ENCODE peak calls at places on chromosome 1, in nine cellular contexts. T is glutamatergic neuron; G is NCI-H2081; X is stromal cell of bone marrow; E is nucleus accumbens; I is ACHN; R is NCI-H1092; D is stimulated activated CD4-positive, alpha-beta T cell treated with anti-CD3 and anti-CD28 coated beads, Interleukin-12 subunit alpha, Interleukin-12 subunit beta, amount 100 ng/mL, for 4 hours; M is GM20000. P is an unnamed sample.

GRCh38 chr1:200252526-200252925 is 157.3 kb downstream of the ZNF281 start:
- DNase-seq in X (no peak), R (no peak), M (no peak), I (no peak), T (no peak), E (no peak), D (no peak), G (no peak), P (no peak)

GRCh38 chr1:151832318-151832984 is 849 bp upstream of the RORC start:
- DNase-seq in R (peak), M (no peak), I (no peak), E (no peak), T (no peak), G (peak), D (no peak), X (peak), P (no peak)

GRCh38 chr1:33364578-33364945 is 43.7 kb upstream of the A3GALT2 start:
- DNase-seq in I (no peak), T (peak), G (no peak), D (no peak), R (no peak), E (no peak), M (no peak), X (no peak), P (no peak)

GRCh38 chr1:14443164-14443787 is 155.2 kb upstream of the KAZN start:
- DNase-seq in T (no peak), M (no peak), X (no peak), R (no peak), I (no peak), E (no peak), G (no peak), D (no peak), P (no peak)

GRCh38 chr1:22317231-22317919 is 134.3 kb upstream of the ZBTB40 start:
- DNase-seq in R (no peak), G (peak), T (peak), I (peak), E (no peak), D (no peak), M (peak), X (no peak), P (no peak)

GRCh38 chr1:33618636-33619035 is 146.2 kb downstream of the ZSCAN20 start:
- DNase-seq in E (no peak), D (no peak), X (no peak), M (no peak), G (no peak), T (no peak), I (no peak), R (no peak), P (no peak)

GRCh38 chr1:207565546-207566468 is 69.8 kb downstream of the CR1 start:
- DNase-seq in T (peak), G (peak), I (peak), M (no peak), X (peak), R (no peak), E (no peak), D (no peak), P (no peak)

GRCh38 chr1:83516369-83516768 is 482.6 kb downstream of the TTLL7 start:
- DNase-seq in E (no peak), R (no peak), D (no peak), X (peak), I (no peak), T (no peak), M (no peak), G (no peak), P (no peak)

GRCh38 chr1:36222481-36223372 is 1.5 kb upstream of the THRAP3 start:
- DNase-seq in E (no peak), G (no peak), M (no peak), I (peak), R (no peak), D (no peak), X (no peak), T (no peak), P (no peak)

GRCh38 chr1:87274851-87275250 is 53.8 kb upstream of the LMO4 start:
- DNase-seq in M (no peak), X (no peak), D (no peak), I (no peak), T (no peak), G (no peak), E (no peak), R (no peak), P (no peak)

GRCh38 chr1:94044290-94044790 is 76.6 kb downstream of the ABCA4 start:
- DNase-seq in E (no peak), M (no peak), D (no peak), R (no peak), I (no peak), G (no peak), X (no peak), T (peak), P (no peak)

GRCh38 chr1:59169703-59170102 is 127.2 kb upstream of the FGGY start:
- DNase-seq in R (no peak), X (no peak), G (no peak), E (no peak), I (no peak), M (no peak), D (no peak), T (no peak), P (no peak)

GRCh38 chr1:170150921-170151320 is 5.2 kb downstream of the NTMT2 start:
- DNase-seq in M (no peak), R (no peak), G (no peak), X (no peak), E (no peak), D (no peak), T (no peak), I (no peak), P (no peak)

GRCh38 chr1:246267896-246268295 is 239.2 kb downstream of the SMYD3 start:
- DNase-seq in R (no peak), X (no peak), T (no peak), E (no peak), D (no peak), G (no peak), M (no peak), I (no peak), P (no peak)

GRCh38 chr1:21468597-21468996 is 28.7 kb downstream of the NBPF3 start:
- DNase-seq in T (peak), I (no peak), R (no peak), M (no peak), D (peak), X (peak), G (no peak), E (no peak), P (no peak)

GRCh38 chr1:183291802-183292515 is 105.9 kb downstream of the LAMC2 start:
- DNase-seq in D (no peak), G (no peak), T (no peak), M (no peak), R (no peak), E (no peak), I (no peak), X (peak), P (no peak)

GRCh38 chr1:209611771-209612570 is 28.5 kb downstream of the CAMK1G start:
- DNase-seq in E (no peak), I (no peak), D (no peak), X (no peak), T (no peak), M (no peak), G (no peak), R (no peak), P (no peak)

GRCh38 chr1:9193226-9193625 is 41.3 kb upstream of the H6PD start:
- DNase-seq in I (no peak), R (no peak), G (no peak), D (no peak), X (no peak), M (no peak), E (no peak), T (no peak), P (no peak)

GRCh38 chr1:231990388-231990787 is 363.8 kb downstream of the DISC1 start:
- DNase-seq in M (no peak), G (no peak), T (no peak), X (no peak), E (no peak), R (no peak), I (no peak), D (no peak), P (no peak)

GRCh38 chr1:244458781-244459180 is 2.3 kb upstream of the CATSPERE start:
- DNase-seq in R (no peak), M (no peak), G (no peak), D (no peak), T (no peak), E (no peak), X (no peak), I (no peak), P (no peak)

GRCh38 chr1:75616436-75617433 is 5.8 kb upstream of the SLC44A5 start:
- DNase-seq in M (no peak), I (no peak), G (no peak), R (no peak), D (no peak), T (no peak), X (no peak), E (no peak), P (no peak)

GRCh38 chr1:221439008-221439733 is 302.7 kb downstream of the DUSP10 start:
- DNase-seq in R (no peak), E (no peak), T (no peak), D (peak), G (no peak), M (no peak), I (peak), X (no peak), P (peak)

GRCh38 chr1:118360817-118361216 is 175.8 kb upstream of the SPAG17 start:
- DNase-seq in T (no peak), R (no peak), M (no peak), D (no peak), G (no peak), X (peak), E (no peak), I (peak), P (no peak)

GRCh38 chr1:241682921-241683320 is 30.8 kb downstream of the WDR64 start:
- DNase-seq in T (no peak), X (no peak), G (no peak), I (no peak), E (no peak), M (no peak), R (no peak), D (no peak), P (no peak)